ENCODE peak calls at places on chromosomes 1 and 21, in four cellular contexts. V, D, K and Z are unnamed samples.

GRCh38 chr1:182851825-182852224 is 12.7 kb downstream of the DHX9 start:
- DNase-seq in V (no peak), D (no peak), K (no peak), Z (no peak)

GRCh38 chr1:3296858-3297257 is 157.6 kb upstream of the ARHGEF16 start:
- DNase-seq in V (no peak), K (no peak), D (no peak), Z (no peak)

GRCh38 chr1:100580446-100580845 is 42.5 kb downstream of the GPR88 start:
- DNase-seq in K (no peak), D (no peak), V (no peak), Z (no peak)

GRCh38 chr1:30916296-30916695 is 7.7 kb upstream of the SDC3 start:
- DNase-seq in K (no peak), D (no peak), V (peak; percentile 1), Z (no peak)

GRCh38 chr21:42761776-42762335 is 108.4 kb downstream of the PDE9A start:
- DNase-seq in K (no peak), D (no peak), V (no peak), Z (no peak)

GRCh38 chr21:14900058-14900457 is 164.7 kb downstream of the NRIP1 start:
- DNase-seq in D (no peak), K (no peak), V (no peak), Z (no peak)

GRCh38 chr1:4317207-4317606 is 337.2 kb upstream of the AJAP1 start:
- DNase-seq in K (no peak), D (no peak), V (no peak), Z (no peak)

GRCh38 chr1:43379476-43379875 is 10.1 kb downstream of the MED8 start:
- DNase-seq in D (no peak), K (no peak), V (no peak), Z (no peak)

GRCh38 chr1:205676597-205676996 is 3.7 kb downstream of the SLC45A3 start:
- DNase-seq in D (no peak), V (no peak), K (no peak), Z (no peak)

GRCh38 chr1:113233441-113233840 is 156.9 kb upstream of the MAGI3 start:
- DNase-seq in K (no peak), D (no peak), V (no peak), Z (no peak)

GRCh38 chr1:65825736-65826135 is 33.0 kb downstream of the PDE4B start:
- DNase-seq in K (no peak), V (no peak), D (no peak), Z (no peak)

GRCh38 chr21:46227811-46228344 is 696 bp downstream of the LSS start:
- DNase-seq in V (no peak), K (no peak), D (no peak), Z (no peak)

GRCh38 chr1:150089846-150090520 is 22.4 kb downstream of the VPS45 start:
- DNase-seq in D (peak; percentile 28), V (no peak), K (no peak), Z (no peak)

GRCh38 chr21:25171438-25171837 is 435.8 kb downstream of the MRPL39 start:
- DNase-seq in D (no peak), V (no peak), K (no peak), Z (no peak)

GRCh38 chr1:29358183-29358582 is 121.9 kb downstream of the PTPRU start:
- DNase-seq in V (no peak), D (no peak), K (no peak), Z (no peak)

GRCh38 chr1:240492832-240493440 is 119.0 kb downstream of the GREM2 start:
- DNase-seq in V (peak; percentile 83), D (no peak), K (no peak), Z (peak; percentile 34)

GRCh38 chr1:112618114-112618720 is 724 bp downstream of the ST7L start:
- DNase-seq in D (no peak), K (no peak), V (no peak), Z (peak; percentile 29)

GRCh38 chr21:26185446-26185845 is 14.9 kb upstream of the APP start:
- DNase-seq in D (no peak), K (no peak), V (no peak), Z (no peak)
- TF ChIP-seq TCF7 in D (no peak), K (no peak), V (no peak), Z (no peak)

GRCh38 chr1:164718821-164719220 is 159.8 kb downstream of the PBX1 start:
- DNase-seq in V (no peak), D (no peak), K (no peak), Z (no peak)

GRCh38 chr1:164721037-164721496 is 162.1 kb downstream of the PBX1 start:
- DNase-seq in V (no peak), K (no peak), D (no peak), Z (no peak)

GRCh38 chr1:164719676-164720075 is 160.7 kb downstream of the PBX1 start:
- DNase-seq in V (no peak), K (no peak), D (no peak), Z (no peak)

GRCh38 chr1:164723296-164723731 is 164.3 kb downstream of the PBX1 start:
- DNase-seq in K (no peak), V (no peak), D (no peak), Z (no peak)

GRCh38 chr1:164720329-164721036 is 161.5 kb downstream of the PBX1 start:
- DNase-seq in V (no peak), K (no peak), D (no peak), Z (no peak)
- TF ChIP-seq TCF7 in V (no peak), K (no peak), D (no peak), Z (no peak)

GRCh38 chr1:228937851-228938247 is 202.6 kb downstream of the RHOU start:
- DNase-seq in D (no peak), V (no peak), K (no peak), Z (no peak)
- TF ChIP-seq TCF7 in D (no peak), V (no peak), K (no peak), Z (no peak)

DNA sequence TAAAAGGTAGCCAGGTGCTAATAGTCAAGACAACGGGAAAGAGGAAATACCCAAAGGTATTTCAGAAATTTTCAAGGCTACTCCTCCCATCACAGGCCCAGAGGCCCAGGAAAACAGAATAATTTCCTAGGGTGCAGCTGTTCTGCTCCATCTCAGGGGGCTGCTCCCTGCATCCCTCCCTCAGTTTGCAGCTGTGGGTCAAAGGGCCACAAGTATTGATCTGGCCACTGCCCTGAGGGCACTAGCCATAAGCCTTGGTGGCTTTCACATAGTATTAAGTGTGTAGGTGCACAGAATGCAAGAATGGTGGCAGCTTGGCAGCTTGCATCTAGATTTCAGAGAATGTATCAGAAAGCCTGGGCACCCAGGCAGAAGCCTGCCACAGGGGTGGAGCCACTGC is 179.5 kb downstream of the TTLL7 start:
- DNase-seq in D (no peak), V (no peak), K (no peak), Z (no peak)
- TF ChIP-seq TCF7 in D (no peak), V (no peak), K (no peak), Z (no peak)